ENCODE peak calls at places on chromosomes 13 and 19, in six cellular contexts. One of them, this sample, is unnamed.
A peak's percentile ranks its signal among the peaks of the same experiment; 100 is the strongest.

GRCh38 chr19:3084943-3085342 is 9.2 kb upstream of the GNA11 start:
- DNase-seq in H54: no peak
- DNase-seq in HFFc6: no peak
- DNase-seq in SJSA1: no peak
- DNase-seq in T-cell: no peak
- DNase-seq in MCF 10A: no peak
- DNase-seq in this sample: no peak

GRCh38 chr13:24272452-24273161 is 36.8 kb upstream of the C1QTNF9 start:
- DNase-seq in HFFc6: no peak
- DNase-seq in SJSA1: no peak
- DNase-seq in T-cell: no peak
- DNase-seq in H54: no peak
- DNase-seq in MCF 10A: no peak
- DNase-seq in this sample: no peak

GRCh38 chr13:90315061-90315460 is 1032.4 kb upstream of the MIR17HG start:
- DNase-seq in H54: no peak
- DNase-seq in HFFc6: no peak
- DNase-seq in MCF 10A: no peak
- DNase-seq in SJSA1: no peak
- DNase-seq in T-cell: no peak
- DNase-seq in this sample: no peak

GRCh38 chr13:99087130-99087953 is 109.5 kb upstream of the DOCK9 start:
- DNase-seq in SJSA1: peak; percentile 100
- DNase-seq in HFFc6: peak; percentile 73
- DNase-seq in MCF 10A: peak; percentile 89
- DNase-seq in H54: peak; percentile 100
- DNase-seq in T-cell: peak; percentile 91
- DNase-seq in this sample: peak; percentile 83

GRCh38 chr13:103663996-103664395 is 597.8 kb upstream of the SLC10A2 start:
- DNase-seq in H54: no peak
- DNase-seq in T-cell: no peak
- DNase-seq in HFFc6: no peak
- DNase-seq in MCF 10A: peak; percentile 93
- DNase-seq in SJSA1: no peak
- DNase-seq in this sample: no peak

GRCh38 chr19:10701955-10702307 is 692 bp downstream of the QTRT1 start:
- DNase-seq in T-cell: no peak
- DNase-seq in MCF 10A: no peak
- DNase-seq in SJSA1: no peak
- DNase-seq in H54: no peak
- DNase-seq in HFFc6: no peak
- DNase-seq in this sample: peak; percentile 8

GRCh38 chr19:34226036-34226435 is 28.3 kb upstream of the GARRE1 start:
- DNase-seq in T-cell: no peak
- DNase-seq in SJSA1: no peak
- DNase-seq in HFFc6: no peak
- DNase-seq in MCF 10A: no peak
- DNase-seq in H54: no peak
- DNase-seq in this sample: no peak

GRCh38 chr13:27151798-27152599 is 19.6 kb downstream of the USP12 start:
- DNase-seq in H54: no peak
- DNase-seq in HFFc6: no peak
- DNase-seq in T-cell: no peak
- DNase-seq in MCF 10A: no peak
- DNase-seq in SJSA1: no peak
- DNase-seq in this sample: no peak

GRCh38 chr13:77916481-77916880 is 2.1 kb downstream of the EDNRB start:
- DNase-seq in H54: no peak
- DNase-seq in HFFc6: no peak
- DNase-seq in T-cell: no peak
- DNase-seq in SJSA1: no peak
- DNase-seq in MCF 10A: no peak
- DNase-seq in this sample: no peak

GRCh38 chr19:11480927-11481776 is at the start of gene ELAVL3:
- DNase-seq in H54: no peak
- DNase-seq in MCF 10A: no peak
- DNase-seq in SJSA1: no peak
- DNase-seq in HFFc6: no peak
- DNase-seq in T-cell: no peak
- DNase-seq in this sample: peak; percentile 7

GRCh38 chr19:6736917-6737283 is 480 bp downstream of the GPR108 start:
- DNase-seq in MCF 10A: no peak
- DNase-seq in HFFc6: no peak
- DNase-seq in H54: no peak
- DNase-seq in SJSA1: no peak
- DNase-seq in T-cell: no peak
- DNase-seq in this sample: no peak

GRCh38 chr13:109858319-109858718 is 71.9 kb upstream of the IRS2 start:
- DNase-seq in HFFc6: no peak
- DNase-seq in T-cell: no peak
- DNase-seq in SJSA1: no peak
- DNase-seq in H54: no peak
- DNase-seq in MCF 10A: peak; percentile 21
- DNase-seq in this sample: no peak

GRCh38 chr13:27138457-27139093 is 33.0 kb downstream of the USP12 start:
- DNase-seq in H54: no peak
- DNase-seq in HFFc6: no peak
- DNase-seq in T-cell: no peak
- DNase-seq in MCF 10A: no peak
- DNase-seq in SJSA1: no peak
- DNase-seq in this sample: no peak

GRCh38 chr19:18809149-18809978 is 18.3 kb upstream of the COMP start:
- DNase-seq in SJSA1: no peak
- DNase-seq in MCF 10A: peak; percentile 91
- DNase-seq in HFFc6: peak; percentile 76
- DNase-seq in T-cell: no peak
- DNase-seq in H54: no peak
- DNase-seq in this sample: no peak

GRCh38 chr19:13835791-13836723 is 40.8 kb downstream of the ZSWIM4 start:
- DNase-seq in HFFc6: peak; percentile 43
- DNase-seq in H54: no peak
- DNase-seq in SJSA1: no peak
- DNase-seq in MCF 10A: peak; percentile 59
- DNase-seq in T-cell: no peak
- DNase-seq in this sample: no peak

GRCh38 chr13:35648109-35648508 is 171.6 kb upstream of the MAB21L1 start:
- DNase-seq in SJSA1: no peak
- DNase-seq in HFFc6: peak; percentile 44
- DNase-seq in MCF 10A: no peak
- DNase-seq in T-cell: no peak
- DNase-seq in H54: no peak
- DNase-seq in this sample: no peak

GRCh38 chr13:40146586-40147240 is 491.3 kb downstream of the COG6 start:
- DNase-seq in MCF 10A: no peak
- DNase-seq in SJSA1: no peak
- DNase-seq in T-cell: no peak
- DNase-seq in H54: no peak
- DNase-seq in HFFc6: no peak
- DNase-seq in this sample: no peak

GRCh38 chr19:11578342-11579142 is 1.1 kb upstream of the ACP5 start:
- DNase-seq in H54: no peak
- DNase-seq in MCF 10A: no peak
- DNase-seq in T-cell: peak; percentile 36
- DNase-seq in HFFc6: no peak
- DNase-seq in SJSA1: no peak
- DNase-seq in this sample: no peak

GRCh38 chr13:114008964-114009589 is 35.2 kb upstream of the C13orf46 start:
- DNase-seq in H54: no peak
- DNase-seq in T-cell: no peak
- DNase-seq in SJSA1: no peak
- DNase-seq in HFFc6: no peak
- DNase-seq in MCF 10A: no peak
- DNase-seq in this sample: no peak

GRCh38 chr13:45331981-45332830 is 8.8 kb downstream of the TPT1 start:
- DNase-seq in H54: no peak
- DNase-seq in SJSA1: peak; percentile 85
- DNase-seq in T-cell: no peak
- DNase-seq in MCF 10A: peak; percentile 89
- DNase-seq in HFFc6: peak; percentile 82
- DNase-seq in this sample: no peak

This sample was measured in NCI-H1694 treated with DMSO at 0.1 percent for 48 hours.